ENCODE peak calls at places on chromosome 14, in six cellular contexts. J is prostate gland, N is tibial nerve, Q is Peyer's patch, U is esophagus squamous epithelium, K is A549. I is an unnamed sample.

GRCh38 chr14:93926209-93926872 is 803 bp upstream of the FAM181A start:
- DNase-seq in Q (no peak), N (no peak), J (no peak), K (no peak), U (no peak), I (no peak)

GRCh38 chr14:77844802-77845201 is 44.9 kb downstream of the ADCK1 start:
- DNase-seq in K (no peak), U (no peak), J (no peak), N (no peak), Q (no peak), I (no peak)

GRCh38 chr14:38502241-38502640 is 246.3 kb upstream of the CLEC14A start:
- DNase-seq in U (no peak), K (no peak), Q (no peak), J (no peak), N (no peak), I (no peak)

GRCh38 chr14:105167303-105168092 is 1.1 kb downstream of the JAG2 start:
- DNase-seq in K (no peak), N (no peak), J (peak), U (no peak), Q (no peak), I (no peak)

GRCh38 chr14:82855912-82856381 is 1322.3 kb upstream of the SEL1L start:
- DNase-seq in K (no peak), J (peak), N (no peak), Q (no peak), U (no peak), I (no peak)

GRCh38 chr14:92984896-92985295 is 61.9 kb downstream of the CHGA start:
- DNase-seq in Q (no peak), U (no peak), K (no peak), N (no peak), J (no peak), I (no peak)

GRCh38 chr14:92696356-92696755 is 52.1 kb downstream of the LGMN start:
- DNase-seq in N (no peak), U (no peak), K (no peak), Q (no peak), J (no peak), I (no peak)

GRCh38 chr14:58146399-58146798 is 5.6 kb downstream of the ARMH4 start:
- DNase-seq in Q (no peak), U (no peak), N (no peak), J (no peak), K (no peak), I (no peak)

GRCh38 chr14:26859483-26859882 is 261.6 kb upstream of the NOVA1 start:
- DNase-seq in Q (no peak), N (no peak), U (no peak), K (no peak), J (no peak), I (no peak)

GRCh38 chr14:78245238-78245637 is 75.1 kb downstream of the NRXN3 start:
- DNase-seq in N (no peak), K (no peak), J (no peak), Q (no peak), U (no peak), I (no peak)

GRCh38 chr14:68416156-68416555 is 376.7 kb downstream of the ZFP36L1 start:
- DNase-seq in J (no peak), K (no peak), U (no peak), N (no peak), Q (no peak), I (no peak)

GRCh38 chr14:31084385-31084784 is 58.2 kb upstream of the STRN3 start:
- DNase-seq in N (no peak), Q (no peak), J (no peak), K (no peak), U (no peak), I (no peak)

GRCh38 chr14:77965919-77966435 is 166.1 kb downstream of the ADCK1 start:
- DNase-seq in J (no peak), U (no peak), N (no peak), K (peak), Q (no peak), I (no peak)

GRCh38 chr14:99252940-99253868 is 18.8 kb downstream of the BCL11B start:
- DNase-seq in K (no peak), Q (no peak), U (no peak), N (no peak), J (no peak), I (no peak)

GRCh38 chr14:73723411-73723798 is 9.2 kb upstream of the PNMA1 start:
- DNase-seq in N (no peak), J (no peak), Q (no peak), U (no peak), K (no peak), I (no peak)

GRCh38 chr14:37375566-37375965 is 177.8 kb downstream of the MIPOL1 start:
- DNase-seq in K (no peak), Q (no peak), J (no peak), U (no peak), N (no peak), I (no peak)

GRCh38 chr14:95260537-95261440 is 58.9 kb downstream of the CLMN start:
- DNase-seq in N (no peak), U (no peak), Q (no peak), K (no peak), J (no peak), I (no peak)

GRCh38 chr14:84819528-84819927 is 710.4 kb upstream of the FLRT2 start:
- DNase-seq in N (no peak), Q (no peak), U (no peak), J (no peak), K (no peak), I (no peak)

GRCh38 chr14:45145214-45145613 is 9.5 kb downstream of the FANCM start:
- DNase-seq in J (no peak), N (no peak), Q (no peak), K (no peak), U (no peak), I (no peak)

GRCh38 chr14:94088516-94088915 is 7.4 kb downstream of the IFI27L1 start:
- DNase-seq in J (no peak), Q (no peak), U (no peak), N (no peak), K (no peak), I (no peak)

GRCh38 chr14:71165650-71166049 is 258.4 kb downstream of the PCNX1 start:
- DNase-seq in Q (no peak), J (no peak), U (no peak), K (no peak), N (no peak), I (no peak)

GRCh38 chr14:79328863-79329262 is 882.4 kb downstream of the DIO2 start:
- DNase-seq in K (no peak), U (no peak), N (no peak), J (no peak), Q (no peak), I (no peak)

GRCh38 chr14:32087173-32087861 is 10.2 kb downstream of the ARHGAP5 start:
- DNase-seq in Q (no peak), N (no peak), J (no peak), K (peak), U (no peak), I (no peak)

GRCh38 chr14:35847636-35848035 is 21.5 kb downstream of the BRMS1L start:
- DNase-seq in J (no peak), U (no peak), K (no peak), Q (no peak), N (no peak), I (no peak)

GRCh38 chr14:24903337-24903736 is 146.6 kb downstream of the STXBP6 start:
- DNase-seq in J (no peak), U (no peak), Q (no peak), N (no peak), K (no peak), I (no peak)

GRCh38 chr14:40394634-40395340 is 962.6 kb upstream of the FBXO33 start:
- DNase-seq in N (no peak), Q (no peak), U (no peak), K (no peak), J (no peak), I (no peak)

GRCh38 chr14:24662753-24663152 is 28.8 kb upstream of the GZMB start:
- DNase-seq in Q (no peak), N (no peak), U (no peak), K (no peak), J (no peak), I (no peak)

GRCh38 chr14:55767291-55767690 is 187.3 kb downstream of the KTN1 start:
- DNase-seq in K (no peak), U (no peak), N (no peak), J (no peak), Q (no peak), I (no peak)

GRCh38 chr14:83172363-83172762 is 1638.7 kb upstream of the SEL1L start:
- DNase-seq in N (no peak), Q (no peak), U (no peak), K (no peak), J (no peak), I (peak)

GRCh38 chr14:98444077-98444476 is 827.9 kb downstream of the BCL11B start:
- DNase-seq in J (no peak), N (no peak), K (no peak), U (no peak), Q (no peak), I (no peak)

GRCh38 chr14:103006991-103007520 is 50.3 kb downstream of the CDC42BPB start:
- DNase-seq in K (no peak), J (no peak), Q (no peak), U (no peak), N (no peak), I (no peak)
- TF ChIP-seq POLR2A in K (no peak), J (no peak), Q (no peak), U (no peak), N (no peak), I (no peak)

DNA sequence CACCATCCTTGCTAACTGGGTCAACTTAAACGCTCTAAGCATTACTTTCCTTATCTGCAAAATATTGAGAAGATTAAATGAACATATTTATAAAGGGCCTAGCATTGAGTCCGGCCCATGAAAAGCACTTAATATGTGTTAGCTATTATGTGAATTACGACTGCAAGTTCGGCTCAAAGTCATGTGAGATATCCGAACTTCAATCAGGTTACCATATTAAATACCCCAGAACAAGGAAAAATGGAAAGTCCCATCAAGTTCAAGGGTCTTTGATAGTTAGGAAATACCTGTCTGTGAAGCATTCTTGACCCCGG is 487 bp upstream of the NRDE2 start:
- DNase-seq in N (no peak), J (no peak), K (no peak), U (no peak), Q (no peak), I (no peak)
- TF ChIP-seq POLR2A in N (no peak), J (no peak), K (no peak), U (no peak), Q (no peak), I (no peak)

DNA sequence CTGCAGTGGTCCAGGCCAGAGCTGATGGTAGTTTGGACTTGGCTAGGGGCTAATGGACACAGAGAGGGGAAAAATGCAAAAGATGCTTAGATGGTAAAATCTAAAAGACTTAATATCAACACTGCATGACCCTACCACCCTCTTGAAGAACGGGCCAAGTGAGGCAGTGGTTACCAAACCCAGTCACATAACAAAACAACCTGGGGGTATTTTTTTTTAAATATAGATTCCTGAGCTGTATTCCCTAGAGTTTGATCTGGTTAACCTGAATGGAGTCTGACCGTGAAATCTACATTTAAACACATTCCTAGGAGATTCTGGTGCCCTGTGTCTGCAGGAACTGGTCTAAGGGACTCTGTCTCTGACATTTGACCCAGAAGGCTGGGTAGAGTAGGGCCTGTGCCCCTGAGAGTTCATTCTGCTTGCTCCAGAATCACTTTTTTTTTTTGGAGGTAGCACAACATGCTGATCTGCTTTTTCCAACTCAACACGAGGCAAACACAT is 15.7 kb downstream of the ABHD4 start:
- DNase-seq in K (no peak), Q (no peak), N (no peak), J (no peak), U (no peak), I (no peak)
- TF ChIP-seq POLR2A in K (no peak), Q (no peak), N (no peak), J (no peak), U (no peak), I (no peak)

DNA sequence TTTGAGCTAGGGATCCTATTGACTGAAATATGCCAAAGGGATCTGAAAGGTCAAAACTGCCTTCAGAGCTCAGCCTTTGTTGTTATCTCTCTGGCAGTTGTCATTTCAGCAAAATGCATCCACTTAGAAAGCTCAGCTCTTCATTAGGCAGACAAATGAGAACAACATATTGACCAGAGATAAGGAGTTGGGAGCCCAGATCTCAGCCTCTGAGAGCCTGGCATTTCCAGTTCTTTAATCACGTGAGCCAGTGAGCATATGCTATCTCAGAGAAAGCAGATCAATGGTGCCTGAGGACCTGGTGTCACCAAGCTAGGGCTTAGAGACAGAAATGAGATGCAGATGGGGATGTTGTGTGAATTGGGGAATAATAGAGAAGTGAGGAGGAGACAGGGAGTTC is 101.1 kb downstream of the DAD1 start:
- DNase-seq in K (no peak), J (no peak), Q (no peak), N (no peak), U (no peak), I (no peak)
- TF ChIP-seq POLR2A in K (no peak), J (no peak), Q (no peak), N (no peak), U (no peak), I (no peak)

GRCh38 chr14:69696633-69697557 is 70.0 kb upstream of the SRSF5 start:
- DNase-seq in J (no peak), Q (no peak), N (no peak), U (no peak), K (no peak), I (no peak)
- TF ChIP-seq POLR2A in J (no peak), Q (no peak), N (no peak), U (no peak), K (no peak), I (no peak)

GRCh38 chr14:64715628-64716412 is 11.6 kb downstream of the PLEKHG3 start:
- DNase-seq in J (no peak), K (no peak), N (no peak), U (no peak), Q (no peak), I (no peak)
- TF ChIP-seq POLR2A in J (no peak), K (no peak), N (no peak), U (no peak), Q (no peak), I (no peak)

GRCh38 chr14:101861464-101861863 is 100.0 kb downstream of the PPP2R5C start:
- DNase-seq in U (no peak), K (no peak), J (no peak), Q (no peak), N (no peak), I (no peak)
- TF ChIP-seq POLR2A in U (no peak), K (no peak), J (no peak), Q (no peak), N (no peak), I (no peak)

DNA sequence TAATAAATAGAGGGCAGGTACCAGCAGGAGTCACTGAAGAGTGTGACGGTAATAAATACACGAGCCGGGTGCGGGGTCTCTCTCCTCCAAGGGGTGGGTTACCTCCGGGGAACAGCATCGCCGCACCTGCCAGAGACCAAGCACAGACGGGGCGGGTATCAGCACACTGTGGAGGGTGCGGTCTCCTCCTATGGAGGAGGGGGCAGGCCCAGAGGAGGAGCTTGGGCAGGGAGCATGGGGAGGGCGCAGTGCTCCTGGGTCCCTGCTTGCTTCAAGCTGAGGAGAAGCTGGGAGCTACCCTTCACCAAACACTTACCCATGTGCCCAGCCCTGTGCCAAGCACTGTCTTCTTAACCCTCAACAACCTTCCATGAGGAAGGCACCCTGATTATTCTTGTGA is 12.8 kb downstream of the PGF start:
- DNase-seq in N (no peak), K (no peak), Q (no peak), U (no peak), J (no peak), I (no peak)
- TF ChIP-seq POLR2A in N (no peak), K (no peak), Q (no peak), U (no peak), J (no peak), I (no peak)

GRCh38 chr14:100570726-100571454 is 16.3 kb downstream of the BEGAIN start:
- DNase-seq in J (no peak), Q (no peak), K (no peak), U (no peak), N (no peak), I (no peak)

GRCh38 chr14:100567877-100568163 is 19.4 kb downstream of the BEGAIN start:
- DNase-seq in U (no peak), K (no peak), N (no peak), Q (no peak), J (no peak), I (no peak)

GRCh38 chr14:100568164-100568997 is 18.8 kb downstream of the BEGAIN start:
- DNase-seq in J (no peak), N (no peak), K (no peak), Q (no peak), U (no peak), I (peak)

GRCh38 chr14:100569734-100570251 is 17.4 kb downstream of the BEGAIN start:
- DNase-seq in J (no peak), N (no peak), U (no peak), Q (no peak), K (no peak), I (no peak)

DNA sequence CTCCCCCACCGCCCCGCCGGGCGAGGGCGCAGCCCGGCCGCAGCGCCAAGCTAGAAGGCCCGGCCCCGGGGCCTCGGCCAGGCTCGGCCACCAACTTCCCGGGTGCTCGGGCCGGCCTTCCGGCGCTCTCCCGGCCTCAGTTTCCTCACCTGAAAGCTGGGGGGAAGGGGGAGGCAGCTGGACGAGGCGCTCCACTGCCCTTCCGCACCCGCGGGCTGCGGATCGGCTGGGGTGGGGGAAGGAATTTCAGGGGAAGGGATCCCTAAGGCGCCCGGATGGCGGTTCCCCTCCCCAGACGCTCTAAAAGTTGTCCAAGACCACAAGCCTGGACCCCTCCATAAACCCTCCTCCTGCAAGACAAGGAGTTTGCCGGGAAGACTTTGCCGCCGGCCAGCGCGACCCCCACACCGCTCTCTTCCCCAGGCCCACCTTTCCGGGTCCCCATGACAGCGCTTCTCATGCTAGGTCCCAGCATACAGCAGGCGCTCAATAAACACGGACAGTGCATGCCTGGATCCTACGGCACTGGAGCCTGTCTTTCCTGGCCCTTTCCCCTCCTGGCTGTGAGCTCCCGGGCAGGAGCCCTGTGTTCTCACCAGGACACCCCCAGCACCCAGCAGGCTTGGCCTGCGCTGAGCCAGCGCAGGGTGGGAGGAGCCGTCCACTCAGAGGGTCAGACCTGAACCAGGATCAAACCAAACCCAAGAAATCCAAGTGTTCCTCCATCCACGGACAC is 18.1 kb downstream of the BEGAIN start:
- DNase-seq in Q (no peak), N (no peak), K (no peak), J (no peak), U (no peak), I (no peak)
- TF ChIP-seq POLR2A in Q (no peak), N (no peak), K (no peak), J (no peak), U (no peak), I (no peak)

GRCh38 chr14:102898776-102899515 is 23.5 kb upstream of the AMN start:
- DNase-seq in Q (peak), N (no peak), K (no peak), J (no peak), U (no peak), I (no peak)
- TF ChIP-seq POLR2A in Q (no peak), N (no peak), K (no peak), J (no peak), U (no peak), I (no peak)